ENCODE peak calls at places on chromosomes 3 and 15, in ten cellular contexts. One of them, this sample, is unnamed.

GRCh38 chr3:67715911-67716310 is 61.5 kb upstream of the SUCLG2 start:
- DNase-seq in mucosa of descending colon: no peak
- DNase-seq in lower lobe of right lung: no peak
- DNase-seq in coronary artery: no peak
- DNase-seq in A549: no peak
- DNase-seq in neural progenitor cell: no peak
- DNase-seq in cardiac muscle cell: no peak
- DNase-seq in GM23338: no peak
- DNase-seq in stomach: no peak
- DNase-seq in ovary: no peak
- DNase-seq in this sample: no peak

GRCh38 chr15:85781099-85781498 is 13.6 kb downstream of the KLHL25 start:
- DNase-seq in mucosa of descending colon: no peak
- DNase-seq in lower lobe of right lung: no peak
- DNase-seq in coronary artery: no peak
- DNase-seq in A549: no peak
- DNase-seq in neural progenitor cell: no peak
- DNase-seq in cardiac muscle cell: no peak
- DNase-seq in GM23338: no peak
- DNase-seq in stomach: no peak
- DNase-seq in ovary: no peak
- DNase-seq in this sample: no peak

GRCh38 chr3:179882322-179882721 is 154.4 kb downstream of the PEX5L start:
- DNase-seq in mucosa of descending colon: no peak
- DNase-seq in lower lobe of right lung: no peak
- DNase-seq in coronary artery: no peak
- DNase-seq in A549: no peak
- DNase-seq in neural progenitor cell: peak
- DNase-seq in cardiac muscle cell: no peak
- DNase-seq in GM23338: peak
- DNase-seq in stomach: no peak
- DNase-seq in ovary: no peak
- DNase-seq in this sample: no peak

GRCh38 chr3:42804831-42805821 is 836 bp upstream of the HIGD1A start:
- DNase-seq in mucosa of descending colon: peak
- DNase-seq in lower lobe of right lung: peak
- DNase-seq in coronary artery: peak
- DNase-seq in A549: no peak
- DNase-seq in neural progenitor cell: peak
- DNase-seq in cardiac muscle cell: peak
- DNase-seq in GM23338: peak
- DNase-seq in stomach: peak
- DNase-seq in ovary: peak
- DNase-seq in this sample: no peak

GRCh38 chr3:48301814-48302194 is 31.7 kb downstream of the SPINK8 start:
- DNase-seq in mucosa of descending colon: peak
- DNase-seq in lower lobe of right lung: peak
- DNase-seq in coronary artery: no peak
- DNase-seq in A549: peak
- DNase-seq in neural progenitor cell: no peak
- DNase-seq in cardiac muscle cell: no peak
- DNase-seq in GM23338: peak
- DNase-seq in stomach: peak
- DNase-seq in ovary: peak
- DNase-seq in this sample: no peak

GRCh38 chr3:49761661-49762060 is 24.7 kb downstream of the IP6K1 start:
- DNase-seq in mucosa of descending colon: no peak
- DNase-seq in lower lobe of right lung: no peak
- DNase-seq in coronary artery: no peak
- DNase-seq in A549: no peak
- DNase-seq in neural progenitor cell: no peak
- DNase-seq in cardiac muscle cell: no peak
- DNase-seq in GM23338: no peak
- DNase-seq in stomach: no peak
- DNase-seq in ovary: no peak
- DNase-seq in this sample: no peak

GRCh38 chr3:71436337-71436736 is 147.2 kb downstream of the FOXP1 start:
- DNase-seq in mucosa of descending colon: no peak
- DNase-seq in lower lobe of right lung: no peak
- DNase-seq in coronary artery: no peak
- DNase-seq in A549: no peak
- DNase-seq in neural progenitor cell: no peak
- DNase-seq in cardiac muscle cell: no peak
- DNase-seq in GM23338: no peak
- DNase-seq in stomach: no peak
- DNase-seq in ovary: no peak
- DNase-seq in this sample: no peak

GRCh38 chr3:59237121-59237520 is 187.3 kb upstream of the CFAP20DC start:
- DNase-seq in mucosa of descending colon: no peak
- DNase-seq in lower lobe of right lung: no peak
- DNase-seq in coronary artery: no peak
- DNase-seq in A549: no peak
- DNase-seq in neural progenitor cell: no peak
- DNase-seq in cardiac muscle cell: no peak
- DNase-seq in GM23338: no peak
- DNase-seq in stomach: no peak
- DNase-seq in ovary: no peak
- DNase-seq in this sample: no peak

GRCh38 chr3:165839296-165840076 is 2.3 kb upstream of the BCHE start:
- DNase-seq in mucosa of descending colon: no peak
- DNase-seq in lower lobe of right lung: no peak
- DNase-seq in coronary artery: no peak
- DNase-seq in A549: no peak
- DNase-seq in neural progenitor cell: peak
- DNase-seq in cardiac muscle cell: no peak
- DNase-seq in GM23338: peak
- DNase-seq in stomach: no peak
- DNase-seq in ovary: no peak
- DNase-seq in this sample: no peak

GRCh38 chr3:87206070-87206469 is 21.0 kb upstream of the CHMP2B start:
- DNase-seq in mucosa of descending colon: no peak
- DNase-seq in lower lobe of right lung: no peak
- DNase-seq in coronary artery: no peak
- DNase-seq in A549: peak
- DNase-seq in neural progenitor cell: no peak
- DNase-seq in cardiac muscle cell: no peak
- DNase-seq in GM23338: no peak
- DNase-seq in stomach: no peak
- DNase-seq in ovary: no peak
- DNase-seq in this sample: no peak

DNA sequence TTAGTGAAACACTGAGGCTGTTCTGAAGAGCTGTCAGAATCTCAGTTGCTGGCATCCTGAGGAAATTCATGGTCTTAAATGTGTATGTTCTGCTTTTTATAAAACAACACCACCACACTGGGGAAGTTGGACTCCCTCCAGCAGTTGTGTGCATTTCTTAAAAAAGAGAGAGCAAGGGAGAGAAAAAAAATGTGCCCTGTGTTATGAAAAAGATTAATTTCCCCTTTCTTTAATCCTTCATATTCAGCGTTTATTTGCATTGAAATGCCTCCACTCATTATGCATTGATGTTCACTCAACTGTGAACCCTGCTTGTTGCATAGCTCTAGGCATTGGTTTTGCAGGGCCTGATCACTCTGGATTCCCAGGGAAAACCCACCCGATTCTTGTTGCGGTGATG is 4.4 kb upstream of the ZNF609 start:
- DNase-seq in mucosa of descending colon: no peak
- DNase-seq in lower lobe of right lung: no peak
- DNase-seq in coronary artery: no peak
- DNase-seq in A549: no peak
- DNase-seq in neural progenitor cell: peak
- DNase-seq in cardiac muscle cell: no peak
- DNase-seq in GM23338: no peak
- DNase-seq in stomach: no peak
- DNase-seq in ovary: no peak
- DNase-seq in this sample: no peak
- H3K4me3 ChIP-seq in mucosa of descending colon: no peak
- H3K4me3 ChIP-seq in lower lobe of right lung: no peak
- H3K4me3 ChIP-seq in coronary artery: no peak
- H3K4me3 ChIP-seq in A549: no peak
- H3K4me3 ChIP-seq in neural progenitor cell: no peak
- H3K4me3 ChIP-seq in cardiac muscle cell: no peak
- H3K4me3 ChIP-seq in GM23338: no peak
- H3K4me3 ChIP-seq in stomach: no peak
- H3K4me3 ChIP-seq in ovary: no peak
- H3K4me3 ChIP-seq in this sample: no peak

DNA sequence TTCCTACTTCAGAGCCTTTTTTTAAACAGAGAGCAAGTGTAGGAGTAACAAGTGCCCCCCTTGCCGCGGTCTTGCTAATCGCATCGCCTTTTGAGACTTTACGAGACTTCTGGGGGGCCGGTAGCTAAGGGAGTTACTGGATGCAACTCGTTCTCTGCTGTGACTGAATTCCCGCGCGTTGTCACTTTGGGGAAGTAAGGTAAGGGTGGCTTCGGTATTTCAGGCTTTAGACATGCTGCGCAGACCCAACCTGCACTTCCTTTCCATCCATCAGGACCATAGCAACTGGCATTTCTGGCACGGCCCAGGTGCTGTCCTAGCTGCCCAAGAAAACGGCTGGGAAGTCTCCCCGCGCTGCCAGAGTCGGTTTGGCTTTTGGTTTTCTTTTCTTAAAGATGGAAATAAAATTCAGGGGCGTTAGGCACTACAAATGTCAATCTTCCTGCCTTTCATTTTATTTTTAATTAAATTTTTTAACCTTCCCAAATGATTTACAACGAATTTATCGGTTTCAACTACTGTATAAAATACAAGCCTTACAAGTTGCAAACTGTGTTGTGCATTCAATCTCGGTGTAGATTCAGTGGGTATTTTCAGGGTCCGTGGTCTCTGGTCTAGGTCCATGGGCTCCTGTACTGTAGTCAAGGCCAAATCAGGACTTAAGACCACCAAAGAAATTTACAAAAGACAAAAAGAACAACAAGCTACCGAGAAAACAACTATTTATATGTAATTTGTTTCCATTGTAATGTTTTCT is 3.5 kb downstream of the MECOM start:
- DNase-seq in mucosa of descending colon: no peak
- DNase-seq in lower lobe of right lung: peak
- DNase-seq in coronary artery: no peak
- DNase-seq in A549: no peak
- DNase-seq in neural progenitor cell: peak
- DNase-seq in cardiac muscle cell: no peak
- DNase-seq in GM23338: peak
- DNase-seq in stomach: peak
- DNase-seq in ovary: no peak
- DNase-seq in this sample: no peak
- H3K4me3 ChIP-seq in mucosa of descending colon: no peak
- H3K4me3 ChIP-seq in lower lobe of right lung: peak
- H3K4me3 ChIP-seq in coronary artery: peak
- H3K4me3 ChIP-seq in A549: no peak
- H3K4me3 ChIP-seq in neural progenitor cell: peak
- H3K4me3 ChIP-seq in cardiac muscle cell: peak
- H3K4me3 ChIP-seq in GM23338: peak
- H3K4me3 ChIP-seq in stomach: peak
- H3K4me3 ChIP-seq in ovary: no peak
- H3K4me3 ChIP-seq in this sample: no peak

DNA sequence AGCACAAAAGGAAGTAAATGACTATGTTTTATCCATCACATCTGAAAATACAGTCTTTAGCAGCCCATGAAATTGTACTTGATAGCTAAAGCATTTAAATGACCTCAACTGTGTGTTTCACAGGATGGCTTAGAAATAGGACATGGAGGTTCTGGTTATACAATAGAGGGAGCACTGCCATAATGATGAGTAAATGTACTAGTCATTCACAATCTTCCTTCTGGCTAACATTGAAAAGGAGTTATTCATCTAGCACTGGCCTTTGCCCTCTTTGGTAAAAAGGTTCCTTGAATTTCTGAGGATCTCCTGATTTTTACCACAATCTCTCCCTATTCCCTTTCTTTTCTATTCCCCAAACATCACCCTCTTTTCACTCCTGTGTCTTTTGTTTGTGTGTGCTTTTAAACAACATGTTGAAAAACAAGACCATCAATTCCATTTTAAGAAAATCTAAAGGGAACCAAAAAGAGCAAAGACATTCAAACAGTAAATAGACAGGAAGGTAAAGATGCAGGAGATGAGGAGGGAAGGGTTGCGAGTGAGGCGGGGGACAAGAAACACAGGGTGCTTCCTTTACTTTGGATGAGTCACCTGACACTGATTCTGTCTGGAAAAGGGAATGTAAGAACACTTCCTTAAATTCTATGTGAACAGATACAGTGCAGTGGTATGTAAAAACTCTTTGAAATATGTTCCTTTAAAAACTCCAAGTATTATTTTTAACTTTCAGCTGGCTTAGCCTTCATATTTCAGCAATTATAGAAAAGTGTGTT is 619.0 kb downstream of the MECOM start:
- DNase-seq in mucosa of descending colon: no peak
- DNase-seq in lower lobe of right lung: no peak
- DNase-seq in coronary artery: no peak
- DNase-seq in A549: no peak
- DNase-seq in neural progenitor cell: no peak
- DNase-seq in cardiac muscle cell: no peak
- DNase-seq in GM23338: no peak
- DNase-seq in stomach: no peak
- DNase-seq in ovary: no peak
- DNase-seq in this sample: no peak
- H3K4me3 ChIP-seq in mucosa of descending colon: no peak
- H3K4me3 ChIP-seq in lower lobe of right lung: no peak
- H3K4me3 ChIP-seq in coronary artery: no peak
- H3K4me3 ChIP-seq in A549: no peak
- H3K4me3 ChIP-seq in neural progenitor cell: no peak
- H3K4me3 ChIP-seq in cardiac muscle cell: no peak
- H3K4me3 ChIP-seq in GM23338: no peak
- H3K4me3 ChIP-seq in stomach: no peak
- H3K4me3 ChIP-seq in ovary: no peak
- H3K4me3 ChIP-seq in this sample: no peak

DNA sequence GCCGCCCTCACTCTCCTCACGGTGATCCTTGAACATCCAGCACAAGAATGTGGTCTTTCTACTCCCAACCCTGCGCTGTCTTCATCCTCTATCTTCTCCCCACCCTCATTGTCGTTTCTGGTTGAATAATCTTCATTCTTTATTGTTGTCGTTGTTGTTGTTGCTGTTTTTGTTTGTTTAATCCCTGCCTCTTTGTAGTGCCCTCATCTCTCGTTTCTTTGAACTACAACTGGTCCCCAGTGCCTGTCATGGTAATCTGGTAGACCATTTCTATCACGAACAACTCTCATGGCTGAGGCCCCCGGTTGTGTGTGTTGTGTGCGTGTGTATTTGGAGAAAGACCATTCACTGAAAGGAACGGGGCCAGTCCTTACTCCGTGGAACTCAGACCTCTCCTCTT is 1.3 kb upstream of the MYO5A start:
- DNase-seq in mucosa of descending colon: no peak
- DNase-seq in lower lobe of right lung: no peak
- DNase-seq in coronary artery: no peak
- DNase-seq in A549: no peak
- DNase-seq in neural progenitor cell: peak
- DNase-seq in cardiac muscle cell: no peak
- DNase-seq in GM23338: no peak
- DNase-seq in stomach: no peak
- DNase-seq in ovary: no peak
- DNase-seq in this sample: no peak
- H3K4me3 ChIP-seq in mucosa of descending colon: no peak
- H3K4me3 ChIP-seq in lower lobe of right lung: peak
- H3K4me3 ChIP-seq in coronary artery: peak
- H3K4me3 ChIP-seq in A549: peak
- H3K4me3 ChIP-seq in neural progenitor cell: peak
- H3K4me3 ChIP-seq in cardiac muscle cell: peak
- H3K4me3 ChIP-seq in GM23338: peak
- H3K4me3 ChIP-seq in stomach: peak
- H3K4me3 ChIP-seq in ovary: peak
- H3K4me3 ChIP-seq in this sample: peak

This sample was measured in CD8-positive, alpha-beta memory T cell.